ENCODE peak calls at places on chromosomes 16 and 17, in eight cellular contexts. R is K562, Z is HCT116, T is H1, E is endothelial cell of umbilical vein, U is GM23338, C is HepG2, X is GM12878. H is an unnamed sample.

GRCh38 chr16:56625943-56626654 is 518 bp downstream of the MT1E start:
- DNase-seq in R (no peak), Z (no peak), T (no peak), E (no peak), U (no peak), C (no peak), X (no peak), H (no peak)

GRCh38 chr17:57875109-57876022 is 25.5 kb upstream of the MRPS23 start:
- DNase-seq in R (peak), Z (peak), T (peak), E (peak), U (peak), C (peak), X (no peak), H (no peak)

GRCh38 chr17:55726440-55726839 is 3.8 kb upstream of the TMEM100 start:
- DNase-seq in R (no peak), Z (no peak), T (no peak), E (peak), U (no peak), C (no peak), X (no peak), H (no peak)

GRCh38 chr16:54282202-54282922 is 4.2 kb downstream of the IRX3 start:
- DNase-seq in R (peak), Z (peak), T (peak), E (no peak), U (peak), C (no peak), X (no peak), H (no peak)

GRCh38 chr17:3615160-3615870 is 6.1 kb upstream of the TRPV1 start:
- DNase-seq in R (no peak), Z (no peak), T (no peak), E (no peak), U (no peak), C (no peak), X (no peak), H (no peak)

GRCh38 chr17:76543482-76544122 is 3.8 kb downstream of the PRCD start:
- DNase-seq in R (no peak), Z (no peak), T (no peak), E (no peak), U (peak), C (no peak), X (no peak), H (no peak)

GRCh38 chr17:9522074-9522473 is 53.5 kb downstream of the STX8 start:
- DNase-seq in R (no peak), Z (no peak), T (no peak), E (peak), U (peak), C (peak), X (no peak), H (peak)

GRCh38 chr17:45227101-45227591 is 5.5 kb downstream of the FMNL1 start:
- DNase-seq in R (no peak), Z (no peak), T (no peak), E (no peak), U (no peak), C (no peak), X (peak), H (no peak)

GRCh38 chr16:14368399-14368798 is 261.7 kb downstream of the PARN start:
- DNase-seq in R (no peak), Z (no peak), T (no peak), E (no peak), U (no peak), C (no peak), X (no peak), H (no peak)

GRCh38 chr17:16293918-16294317 is 59.4 kb downstream of the CENPV start:
- DNase-seq in R (no peak), Z (no peak), T (no peak), E (no peak), U (no peak), C (no peak), X (no peak), H (no peak)

GRCh38 chr17:78921437-78921971 is 3.7 kb downstream of the TIMP2 start:
- DNase-seq in R (no peak), Z (no peak), T (no peak), E (no peak), U (no peak), C (no peak), X (no peak), H (no peak)

GRCh38 chr17:4074831-4075495 is 67.9 kb downstream of the ZZEF1 start:
- DNase-seq in R (peak), Z (peak), T (no peak), E (peak), U (peak), C (peak), X (peak), H (peak)

GRCh38 chr17:21129023-21129681 is 2.4 kb downstream of the DHRS7B start:
- DNase-seq in R (no peak), Z (no peak), T (no peak), E (peak), U (peak), C (peak), X (no peak), H (no peak)

GRCh38 chr16:1054660-1055556 is 17.6 kb upstream of the SSTR5 start:
- DNase-seq in R (peak), Z (peak), T (peak), E (peak), U (peak), C (peak), X (no peak), H (no peak)

GRCh38 chr17:40399185-40399584 is 18.5 kb downstream of the TOP2A start:
- DNase-seq in R (peak), Z (peak), T (no peak), E (no peak), U (peak), C (peak), X (no peak), H (peak)

GRCh38 chr16:17803625-17804410 is 333.1 kb upstream of the XYLT1 start:
- DNase-seq in R (no peak), Z (no peak), T (no peak), E (no peak), U (no peak), C (no peak), X (no peak), H (no peak)

GRCh38 chr16:51881731-51882130 is 665.2 kb downstream of the TOX3 start:
- DNase-seq in R (no peak), Z (no peak), T (no peak), E (no peak), U (no peak), C (no peak), X (no peak), H (no peak)

GRCh38 chr16:27337024-27337423 is 23.2 kb downstream of the IL4R start:
- DNase-seq in R (no peak), Z (no peak), T (no peak), E (no peak), U (no peak), C (no peak), X (no peak), H (no peak)

GRCh38 chr17:75518201-75518600 is 1.9 kb downstream of the TSEN54 start:
- DNase-seq in R (no peak), Z (no peak), T (no peak), E (no peak), U (no peak), C (no peak), X (peak), H (no peak)

GRCh38 chr17:57221366-57222350 is 34.7 kb upstream of the MSI2 start:
- DNase-seq in R (no peak), Z (no peak), T (no peak), E (no peak), U (no peak), C (peak), X (no peak), H (no peak)

GRCh38 chr17:5535436-5535835 is 48.9 kb downstream of the NLRP1 start:
- DNase-seq in R (no peak), Z (no peak), T (no peak), E (no peak), U (no peak), C (no peak), X (no peak), H (no peak)

GRCh38 chr17:7803981-7804380 is 30.0 kb upstream of the KDM6B start:
- DNase-seq in R (no peak), Z (no peak), T (no peak), E (no peak), U (peak), C (no peak), X (no peak), H (no peak)

GRCh38 chr16:31201511-31202401 is 804 bp downstream of the PYCARD start:
- DNase-seq in R (peak), Z (no peak), T (peak), E (no peak), U (peak), C (no peak), X (no peak), H (no peak)

GRCh38 chr16:26856791-26857190 is 209.9 kb upstream of the C16orf82 start:
- DNase-seq in R (no peak), Z (no peak), T (no peak), E (no peak), U (no peak), C (no peak), X (no peak), H (no peak)

GRCh38 chr17:56914641-56915263 is 903 bp upstream of the TRIM25 start:
- DNase-seq in R (no peak), Z (peak), T (no peak), E (no peak), U (no peak), C (no peak), X (no peak), H (no peak)

GRCh38 chr17:31566247-31566991 is 174.9 kb downstream of the RAB11FIP4 start:
- DNase-seq in R (no peak), Z (no peak), T (no peak), E (no peak), U (no peak), C (no peak), X (no peak), H (no peak)
- TF ChIP-seq POLR2AphosphoS5 in R (no peak), Z (no peak), T (no peak), E (no peak), U (no peak), C (no peak), X (no peak), H (no peak)

GRCh38 chr17:68197997-68198930 is 49.6 kb upstream of the AMZ2 start:
- DNase-seq in R (no peak), Z (no peak), T (peak), E (no peak), U (peak), C (no peak), X (no peak), H (no peak)
- TF ChIP-seq EZH2 in R (no peak), Z (no peak), T (peak), E (no peak), U (peak), C (peak), X (peak), H (no peak)

GRCh38 chr17:82213251-82214011 is 789 bp upstream of the CCDC57 start:
- DNase-seq in R (peak), Z (no peak), T (peak), E (peak), U (peak), C (peak), X (no peak), H (no peak)
- H3K27ac ChIP-seq in R (peak), Z (peak), T (no peak), E (peak), U (no peak), C (peak), X (peak), H (no peak)

GRCh38 chr17:66405836-66406679 is 103.6 kb downstream of the PRKCA start:
- DNase-seq in R (no peak), Z (no peak), T (no peak), E (peak), U (no peak), C (no peak), X (no peak), H (no peak)
- TF ChIP-seq POLR2AphosphoS5 in R (no peak), Z (no peak), T (no peak), E (no peak), U (no peak), C (no peak), X (no peak), H (no peak)

GRCh38 chr16:77211880-77212735 is 12.9 kb downstream of the SYCE1L start:
- DNase-seq in R (peak), Z (no peak), T (peak), E (peak), U (peak), C (no peak), X (no peak), H (no peak)
- TF ChIP-seq EZH2 in R (no peak), Z (no peak), T (peak), E (no peak), U (no peak), C (no peak), X (no peak), H (no peak)

GRCh38 chr17:1365445-1366039 is 34.5 kb downstream of the YWHAE start:
- DNase-seq in R (peak), Z (peak), T (no peak), E (peak), U (peak), C (peak), X (peak), H (peak)
- H3K27ac ChIP-seq in R (no peak), Z (no peak), T (no peak), E (no peak), U (peak), C (no peak), X (peak), H (peak)

GRCh38 chr17:66584927-66585326 is 250.0 kb upstream of the CACNG5 start:
- DNase-seq in R (no peak), Z (no peak), T (no peak), E (no peak), U (no peak), C (no peak), X (no peak), H (no peak)

GRCh38 chr17:66582373-66583111 is 252.4 kb upstream of the CACNG5 start:
- DNase-seq in R (no peak), Z (no peak), T (no peak), E (no peak), U (peak), C (peak), X (no peak), H (no peak)

GRCh38 chr17:66585472-66585871 is 249.4 kb upstream of the CACNG5 start:
- DNase-seq in R (no peak), Z (no peak), T (no peak), E (no peak), U (no peak), C (no peak), X (no peak), H (no peak)

GRCh38 chr17:66580601-66581385 is 254.1 kb upstream of the CACNG5 start:
- DNase-seq in R (peak), Z (no peak), T (no peak), E (peak), U (no peak), C (no peak), X (no peak), H (no peak)

GRCh38 chr17:66583112-66583748 is 251.7 kb upstream of the CACNG5 start:
- DNase-seq in R (no peak), Z (no peak), T (no peak), E (no peak), U (no peak), C (no peak), X (no peak), H (no peak)
- TF ChIP-seq POLR2AphosphoS5 in R (no peak), Z (no peak), T (no peak), E (no peak), U (no peak), C (no peak), X (no peak), H (no peak)

GRCh38 chr16:49015189-49015540 is 266.5 kb downstream of the CBLN1 start:
- DNase-seq in R (no peak), Z (no peak), T (peak), E (no peak), U (peak), C (no peak), X (no peak), H (no peak)

GRCh38 chr16:49016461-49016860 is 265.2 kb downstream of the CBLN1 start:
- DNase-seq in R (no peak), Z (no peak), T (peak), E (no peak), U (no peak), C (no peak), X (no peak), H (no peak)

GRCh38 chr16:49012961-49013726 is 268.5 kb downstream of the CBLN1 start:
- DNase-seq in R (no peak), Z (no peak), T (peak), E (no peak), U (no peak), C (no peak), X (no peak), H (no peak)

GRCh38 chr16:49013727-49014080 is 267.9 kb downstream of the CBLN1 start:
- DNase-seq in R (no peak), Z (no peak), T (peak), E (no peak), U (no peak), C (no peak), X (no peak), H (no peak)

GRCh38 chr16:49014300-49015188 is 267.1 kb downstream of the CBLN1 start:
- DNase-seq in R (no peak), Z (no peak), T (no peak), E (no peak), U (no peak), C (no peak), X (no peak), H (no peak)
- TF ChIP-seq EZH2 in R (no peak), Z (no peak), T (no peak), E (no peak), U (no peak), C (no peak), X (no peak), H (no peak)

H was measured in SK-N-MC.